ENCODE peak calls at places on chromosomes 16 and 17, in six cellular contexts. One of them, this sample, is unnamed.

GRCh38 chr16:88306860-88307545 is 75.8 kb upstream of the ZNF469 start:
- DNase-seq in sigmoid colon: no peak
- DNase-seq in brain microvascular endothelial cell: peak; percentile 96
- DNase-seq in GM12864: no peak
- DNase-seq in aorta: no peak
- DNase-seq in GM12865: no peak
- DNase-seq in this sample: peak; percentile 92

GRCh38 chr17:73151888-73152633 is 12.7 kb upstream of the SSTR2 start:
- DNase-seq in sigmoid colon: no peak
- DNase-seq in brain microvascular endothelial cell: no peak
- DNase-seq in GM12864: no peak
- DNase-seq in aorta: no peak
- DNase-seq in GM12865: peak; percentile 66
- DNase-seq in this sample: no peak

GRCh38 chr16:25079637-25080375 is 31.7 kb upstream of the LCMT1 start:
- DNase-seq in sigmoid colon: no peak
- DNase-seq in brain microvascular endothelial cell: no peak
- DNase-seq in GM12864: no peak
- DNase-seq in aorta: no peak
- DNase-seq in GM12865: peak; percentile 11
- DNase-seq in this sample: no peak

GRCh38 chr16:72939247-72939646 is 108.7 kb downstream of the ZFHX3 start:
- DNase-seq in sigmoid colon: peak; percentile 79
- DNase-seq in brain microvascular endothelial cell: peak; percentile 70
- DNase-seq in GM12864: no peak
- DNase-seq in aorta: no peak
- DNase-seq in GM12865: no peak
- DNase-seq in this sample: no peak

GRCh38 chr16:785563-786535 is 2.3 kb downstream of the RPUSD1 start:
- DNase-seq in sigmoid colon: peak; percentile 81
- DNase-seq in brain microvascular endothelial cell: peak; percentile 27
- DNase-seq in GM12864: no peak
- DNase-seq in aorta: peak; percentile 75
- DNase-seq in GM12865: peak; percentile 74
- DNase-seq in this sample: no peak

GRCh38 chr16:56999409-57000270 is 10.3 kb downstream of the NLRC5 start:
- DNase-seq in sigmoid colon: peak; percentile 47
- DNase-seq in brain microvascular endothelial cell: no peak
- DNase-seq in GM12864: no peak
- DNase-seq in aorta: no peak
- DNase-seq in GM12865: peak; percentile 55
- DNase-seq in this sample: no peak

GRCh38 chr16:68300736-68301459 is 9.8 kb downstream of the SLC7A6OS start:
- DNase-seq in sigmoid colon: peak; percentile 40
- DNase-seq in brain microvascular endothelial cell: no peak
- DNase-seq in GM12864: no peak
- DNase-seq in aorta: no peak
- DNase-seq in GM12865: no peak
- DNase-seq in this sample: no peak

GRCh38 chr17:38947189-38947588 is 20.0 kb downstream of the FBXO47 start:
- DNase-seq in sigmoid colon: no peak
- DNase-seq in brain microvascular endothelial cell: no peak
- DNase-seq in GM12864: no peak
- DNase-seq in aorta: no peak
- DNase-seq in GM12865: no peak
- DNase-seq in this sample: no peak

GRCh38 chr16:75479421-75479990 is 15.0 kb upstream of the TMEM170A start:
- DNase-seq in sigmoid colon: no peak
- DNase-seq in brain microvascular endothelial cell: no peak
- DNase-seq in GM12864: no peak
- DNase-seq in aorta: no peak
- DNase-seq in GM12865: no peak
- DNase-seq in this sample: no peak

GRCh38 chr17:2435181-2435741 is 34.4 kb upstream of the MNT start:
- DNase-seq in sigmoid colon: no peak
- DNase-seq in brain microvascular endothelial cell: peak; percentile 45
- DNase-seq in GM12864: no peak
- DNase-seq in aorta: no peak
- DNase-seq in GM12865: no peak
- DNase-seq in this sample: no peak

GRCh38 chr17:80913928-80914821 is 77.5 kb upstream of the CHMP6 start:
- DNase-seq in sigmoid colon: peak; percentile 53
- DNase-seq in brain microvascular endothelial cell: no peak
- DNase-seq in GM12864: no peak
- DNase-seq in aorta: no peak
- DNase-seq in GM12865: no peak
- DNase-seq in this sample: no peak

GRCh38 chr16:27511657-27512056 is 38.1 kb downstream of the GTF3C1 start:
- DNase-seq in sigmoid colon: no peak
- DNase-seq in brain microvascular endothelial cell: no peak
- DNase-seq in GM12864: no peak
- DNase-seq in aorta: no peak
- DNase-seq in GM12865: no peak
- DNase-seq in this sample: no peak
- H3K4me3 ChIP-seq in sigmoid colon: no peak overlapping the region
- H3K4me3 ChIP-seq in brain microvascular endothelial cell: no peak overlapping the region
- H3K4me3 ChIP-seq in GM12864: no peak overlapping the region
- H3K4me3 ChIP-seq in aorta: no peak overlapping the region
- H3K4me3 ChIP-seq in GM12865: no peak overlapping the region
- H3K4me3 ChIP-seq in this sample: no peak overlapping the region

GRCh38 chr17:37607637-37608368 is 1.4 kb downstream of the SYNRG start:
- DNase-seq in sigmoid colon: no peak
- DNase-seq in brain microvascular endothelial cell: no peak
- DNase-seq in GM12864: peak; percentile 43
- DNase-seq in aorta: no peak
- DNase-seq in GM12865: peak; percentile 74
- DNase-seq in this sample: no peak

GRCh38 chr17:37609170-37610040 is at the start of gene SYNRG:
- DNase-seq in sigmoid colon: peak; percentile 97
- DNase-seq in brain microvascular endothelial cell: peak; percentile 98
- DNase-seq in GM12864: peak; percentile 82
- DNase-seq in aorta: peak; percentile 98
- DNase-seq in GM12865: peak; percentile 98
- DNase-seq in this sample: peak; percentile 93

GRCh38 chr17:37608369-37609169 is 649 bp downstream of the SYNRG start:
- DNase-seq in sigmoid colon: no peak
- DNase-seq in brain microvascular endothelial cell: peak; percentile 35
- DNase-seq in GM12864: no peak
- DNase-seq in aorta: no peak
- DNase-seq in GM12865: peak; percentile 47
- DNase-seq in this sample: no peak

GRCh38 chr17:37605081-37605480 is 4.1 kb downstream of the SYNRG start:
- DNase-seq in sigmoid colon: no peak
- DNase-seq in brain microvascular endothelial cell: no peak
- DNase-seq in GM12864: no peak
- DNase-seq in aorta: no peak
- DNase-seq in GM12865: no peak
- DNase-seq in this sample: no peak

GRCh38 chr17:37605813-37606505 is 3.3 kb downstream of the SYNRG start:
- DNase-seq in sigmoid colon: no peak
- DNase-seq in brain microvascular endothelial cell: no peak
- DNase-seq in GM12864: no peak
- DNase-seq in aorta: no peak
- DNase-seq in GM12865: peak; percentile 62
- DNase-seq in this sample: no peak
- H3K4me3 ChIP-seq in sigmoid colon: no peak overlapping the region
- H3K4me3 ChIP-seq in brain microvascular endothelial cell: no peak overlapping the region
- H3K4me3 ChIP-seq in GM12864: no peak overlapping the region
- H3K4me3 ChIP-seq in aorta: no peak overlapping the region
- H3K4me3 ChIP-seq in GM12865: no peak overlapping the region
- H3K4me3 ChIP-seq in this sample: no peak overlapping the region

GRCh38 chr16:50841081-50841886 is 99.4 kb downstream of the CYLD start:
- DNase-seq in sigmoid colon: no peak
- DNase-seq in brain microvascular endothelial cell: no peak
- DNase-seq in GM12864: no peak
- DNase-seq in aorta: no peak
- DNase-seq in GM12865: peak; percentile 8
- DNase-seq in this sample: no peak
- H3K4me3 ChIP-seq in sigmoid colon: no peak overlapping the region
- H3K4me3 ChIP-seq in brain microvascular endothelial cell: peak overlapping the region; percentile 31
- H3K4me3 ChIP-seq in GM12864: no peak overlapping the region
- H3K4me3 ChIP-seq in aorta: no peak overlapping the region
- H3K4me3 ChIP-seq in GM12865: no peak overlapping the region
- H3K4me3 ChIP-seq in this sample: peak overlapping the region; percentile 26

GRCh38 chr17:48624118-48624517 is 2.0 kb downstream of the HOXB9 start:
- DNase-seq in sigmoid colon: no peak
- DNase-seq in brain microvascular endothelial cell: no peak
- DNase-seq in GM12864: no peak
- DNase-seq in aorta: no peak
- DNase-seq in GM12865: no peak
- DNase-seq in this sample: no peak

GRCh38 chr17:48624544-48625501 is 1.3 kb downstream of the HOXB9 start:
- DNase-seq in sigmoid colon: no peak
- DNase-seq in brain microvascular endothelial cell: no peak
- DNase-seq in GM12864: no peak
- DNase-seq in aorta: no peak
- DNase-seq in GM12865: no peak
- DNase-seq in this sample: no peak

GRCh38 chr17:48626470-48627241 is 498 bp upstream of the HOXB9 start:
- DNase-seq in sigmoid colon: no peak
- DNase-seq in brain microvascular endothelial cell: no peak
- DNase-seq in GM12864: no peak
- DNase-seq in aorta: peak; percentile 50
- DNase-seq in GM12865: no peak
- DNase-seq in this sample: no peak

GRCh38 chr17:48626202-48626469 is at the start of gene HOXB9:
- DNase-seq in sigmoid colon: no peak
- DNase-seq in brain microvascular endothelial cell: no peak
- DNase-seq in GM12864: no peak
- DNase-seq in aorta: no peak
- DNase-seq in GM12865: no peak
- DNase-seq in this sample: no peak

GRCh38 chr17:48625502-48626201 is 506 bp downstream of the HOXB9 start:
- DNase-seq in sigmoid colon: no peak
- DNase-seq in brain microvascular endothelial cell: no peak
- DNase-seq in GM12864: no peak
- DNase-seq in aorta: no peak
- DNase-seq in GM12865: peak; percentile 51
- DNase-seq in this sample: no peak
- H3K4me3 ChIP-seq in sigmoid colon: no peak overlapping the region
- H3K4me3 ChIP-seq in brain microvascular endothelial cell: no peak overlapping the region
- H3K4me3 ChIP-seq in GM12864: peak overlapping the region; percentile 47
- H3K4me3 ChIP-seq in aorta: peak overlapping the region; percentile 29
- H3K4me3 ChIP-seq in GM12865: peak overlapping the region; percentile 44
- H3K4me3 ChIP-seq in this sample: no peak overlapping the region

DNA sequence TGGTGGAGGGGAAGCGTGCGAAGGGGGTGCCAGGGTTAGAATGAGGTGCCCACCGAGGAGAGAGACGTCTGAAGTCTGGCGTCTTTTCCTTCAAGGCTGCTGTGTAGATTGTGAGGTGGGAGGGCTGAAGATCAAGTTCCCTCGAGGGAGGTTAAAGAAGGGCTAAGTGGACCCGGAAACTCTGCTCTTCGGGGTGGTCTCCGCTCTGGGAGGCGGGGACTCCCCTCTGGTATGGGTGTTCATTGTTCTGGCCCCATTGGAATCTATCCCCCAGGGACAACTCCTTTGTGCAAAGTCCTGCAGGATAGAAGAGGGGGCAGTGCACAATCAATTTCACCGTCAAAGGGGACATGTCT is 627 bp upstream of the RAB34 start:
- DNase-seq in sigmoid colon: no peak
- DNase-seq in brain microvascular endothelial cell: no peak
- DNase-seq in GM12864: no peak
- DNase-seq in aorta: no peak
- DNase-seq in GM12865: no peak
- DNase-seq in this sample: no peak
- H3K4me3 ChIP-seq in sigmoid colon: peak overlapping the region; percentile 66
- H3K4me3 ChIP-seq in brain microvascular endothelial cell: peak overlapping the region; percentile 85
- H3K4me3 ChIP-seq in GM12864: no peak overlapping the region
- H3K4me3 ChIP-seq in aorta: peak overlapping the region; percentile 11
- H3K4me3 ChIP-seq in GM12865: no peak overlapping the region
- H3K4me3 ChIP-seq in this sample: peak overlapping the region; percentile 82

DNA sequence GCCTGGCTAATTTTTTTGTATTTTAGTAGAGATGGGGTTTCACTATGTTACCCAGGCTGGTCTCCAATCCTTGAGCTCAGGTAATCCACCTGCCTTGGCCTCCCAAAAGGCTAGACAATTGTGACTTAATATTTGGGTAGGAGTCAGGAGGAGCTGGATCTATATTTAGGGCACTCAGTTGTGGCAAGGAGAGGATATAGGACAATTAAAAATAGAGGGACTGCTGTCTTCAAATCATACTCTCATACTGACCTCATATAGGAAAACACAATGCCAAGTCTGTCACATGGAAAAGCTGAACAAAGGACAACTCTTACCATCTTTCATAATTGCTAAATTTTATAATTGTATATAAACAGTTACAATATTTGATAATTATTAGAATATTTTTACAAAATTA is 17.1 kb downstream of the IRX3 start:
- DNase-seq in sigmoid colon: no peak
- DNase-seq in brain microvascular endothelial cell: no peak
- DNase-seq in GM12864: no peak
- DNase-seq in aorta: no peak
- DNase-seq in GM12865: no peak
- DNase-seq in this sample: no peak
- H3K4me3 ChIP-seq in sigmoid colon: no peak overlapping the region
- H3K4me3 ChIP-seq in brain microvascular endothelial cell: no peak overlapping the region
- H3K4me3 ChIP-seq in GM12864: no peak overlapping the region
- H3K4me3 ChIP-seq in aorta: no peak overlapping the region
- H3K4me3 ChIP-seq in GM12865: no peak overlapping the region
- H3K4me3 ChIP-seq in this sample: no peak overlapping the region